ENCODE peak calls at places on chromosomes 3 and 15, in ten cellular contexts. P is NCI-H2227 treated with DMSO at 0.1 percent for 48 hours, G is PC-9, D is retina, K is esophagus muscularis mucosa, Y is endothelial cell of umbilical vein, N is amygdala, B is H54, R is IMR-90, A is SJSA1. W is an unnamed sample.

GRCh38 chr3:194130807-194131589 is 5.0 kb upstream of the HES1 start:
- DNase-seq in P (no peak), G (peak; percentile 82), D (peak; percentile 79), K (no peak), Y (no peak), N (no peak), B (no peak), R (no peak), A (no peak), W (no peak)

GRCh38 chr3:52490938-52491526 is 4.1 kb upstream of the STAB1 start:
- DNase-seq in P (no peak), G (no peak), D (no peak), K (no peak), Y (peak; percentile 91), N (no peak), B (no peak), R (peak; percentile 31), A (no peak), W (no peak)

GRCh38 chr15:41966414-41966812 is 5.9 kb downstream of the EHD4 start:
- DNase-seq in P (no peak), G (no peak), D (no peak), K (no peak), Y (no peak), N (no peak), B (no peak), R (no peak), A (no peak), W (no peak)

GRCh38 chr15:78302579-78302978 is 3.2 kb upstream of the SKIC8 start:
- DNase-seq in P (no peak), G (no peak), D (no peak), K (no peak), Y (no peak), N (no peak), B (no peak), R (peak; percentile 85), A (peak; percentile 38), W (no peak)

GRCh38 chr3:9071982-9072666 is 108.9 kb upstream of the RAD18 start:
- DNase-seq in P (no peak), G (no peak), D (no peak), K (no peak), Y (no peak), N (no peak), B (no peak), R (no peak), A (no peak), W (no peak)

GRCh38 chr3:149336925-149337324 is 3.5 kb upstream of the TM4SF18 start:
- DNase-seq in P (no peak), G (no peak), D (no peak), K (no peak), Y (no peak), N (no peak), B (no peak), R (no peak), A (no peak), W (no peak)

GRCh38 chr3:138657508-138657907 is 48.9 kb downstream of the FAIM start:
- DNase-seq in P (no peak), G (no peak), D (no peak), K (no peak), Y (no peak), N (no peak), B (no peak), R (no peak), A (no peak), W (no peak)

GRCh38 chr15:50252556-50252955 is 13.0 kb downstream of the HDC start:
- DNase-seq in P (no peak), G (no peak), D (no peak), K (peak; percentile 82), Y (no peak), N (no peak), B (no peak), R (no peak), A (no peak), W (no peak)

GRCh38 chr3:141941093-141941492 is 64.7 kb downstream of the ATP1B3 start:
- DNase-seq in P (no peak), G (peak; percentile 46), D (no peak), K (no peak), Y (peak; percentile 24), N (no peak), B (no peak), R (no peak), A (no peak), W (no peak)

GRCh38 chr3:44114142-44114541 is 127.5 kb upstream of the TOPAZ1 start:
- DNase-seq in P (no peak), G (no peak), D (peak; percentile 58), K (no peak), Y (peak; percentile 34), N (no peak), B (peak; percentile 26), R (peak; percentile 3), A (no peak), W (no peak)

GRCh38 chr15:64072812-64073211 is 20.8 kb downstream of the CIAO2A start:
- DNase-seq in P (no peak), G (no peak), D (no peak), K (no peak), Y (peak; percentile 60), N (no peak), B (no peak), R (no peak), A (no peak), W (no peak)

GRCh38 chr3:73687081-73688004 is 62.6 kb upstream of the PDZRN3 start:
- DNase-seq in P (no peak), G (no peak), D (no peak), K (no peak), Y (no peak), N (no peak), B (no peak), R (peak; percentile 71), A (no peak), W (no peak)

GRCh38 chr3:11716576-11717250 is 73.0 kb upstream of the VGLL4 start:
- DNase-seq in P (no peak), G (no peak), D (no peak), K (no peak), Y (peak; percentile 10), N (no peak), B (no peak), R (no peak), A (peak; percentile 4), W (no peak)

GRCh38 chr3:136932518-136932917 is 25.3 kb upstream of the IL20RB start:
- DNase-seq in P (no peak), G (no peak), D (no peak), K (no peak), Y (peak; percentile 53), N (no peak), B (no peak), R (peak; percentile 62), A (no peak), W (no peak)

GRCh38 chr3:69294014-69294771 is 91.7 kb downstream of the FRMD4B start:
- DNase-seq in P (no peak), G (peak; percentile 33), D (no peak), K (no peak), Y (no peak), N (no peak), B (peak; percentile 22), R (no peak), A (peak; percentile 14), W (no peak)

GRCh38 chr3:175336406-175337133 is 477.4 kb downstream of the NAALADL2 start:
- DNase-seq in P (no peak), G (no peak), D (no peak), K (no peak), Y (no peak), N (no peak), B (no peak), R (no peak), A (no peak), W (no peak)

GRCh38 chr3:76044601-76045600 is 259.6 kb upstream of the ZNF717 start:
- DNase-seq in P (no peak), G (peak; percentile 3), D (peak; percentile 30), K (no peak), Y (no peak), N (no peak), B (no peak), R (peak; percentile 44), A (peak; percentile 2), W (no peak)

GRCh38 chr3:171829841-171830559 is 13.1 kb upstream of the TMEM212 start:
- DNase-seq in P (peak; percentile 32), G (peak; percentile 77), D (peak; percentile 65), K (no peak), Y (peak; percentile 96), N (peak; percentile 20), B (peak; percentile 31), R (peak; percentile 85), A (peak; percentile 58), W (no peak)

GRCh38 chr3:152389316-152389934 is 120.7 kb downstream of the MBNL1 start:
- DNase-seq in P (no peak), G (no peak), D (no peak), K (no peak), Y (no peak), N (no peak), B (no peak), R (no peak), A (no peak), W (no peak)

GRCh38 chr3:11950576-11950975 is 53.6 kb upstream of the SYN2 start:
- DNase-seq in P (no peak), G (no peak), D (no peak), K (no peak), Y (no peak), N (no peak), B (no peak), R (no peak), A (no peak), W (no peak)

GRCh38 chr3:126553284-126553811 is 5.4 kb downstream of the C3orf22 start:
- DNase-seq in P (no peak), G (no peak), D (peak; percentile 1), K (peak; percentile 81), Y (no peak), N (no peak), B (no peak), R (no peak), A (no peak), W (no peak)

GRCh38 chr3:172512363-172512762 is 10.9 kb downstream of the TNFSF10 start:
- DNase-seq in P (no peak), G (no peak), D (no peak), K (no peak), Y (peak; percentile 56), N (no peak), B (no peak), R (no peak), A (peak; percentile 19), W (no peak)

GRCh38 chr3:187997490-187997889 is 156.5 kb upstream of the LPP start:
- DNase-seq in P (no peak), G (no peak), D (no peak), K (no peak), Y (no peak), N (no peak), B (no peak), R (peak; percentile 62), A (no peak), W (no peak)

GRCh38 chr3:52683611-52684010 is 2.1 kb downstream of the PBRM1 start:
- DNase-seq in P (no peak), G (no peak), D (no peak), K (no peak), Y (no peak), N (no peak), B (no peak), R (no peak), A (no peak), W (no peak)

GRCh38 chr3:62939707-62940106 is 64.5 kb upstream of the CADPS start:
- DNase-seq in P (no peak), G (no peak), D (no peak), K (no peak), Y (no peak), N (no peak), B (no peak), R (no peak), A (no peak), W (no peak)

GRCh38 chr3:62109534-62109933 is 263.8 kb downstream of the FEZF2 start:
- DNase-seq in P (no peak), G (peak; percentile 14), D (no peak), K (no peak), Y (no peak), N (no peak), B (peak; percentile 59), R (peak; percentile 96), A (peak; percentile 3), W (no peak)

GRCh38 chr15:96421211-96421610 is 90.7 kb downstream of the NR2F2 start:
- DNase-seq in P (no peak), G (no peak), D (no peak), K (no peak), Y (no peak), N (no peak), B (no peak), R (peak; percentile 61), A (no peak), W (no peak)

GRCh38 chr15:58543664-58544335 is 112.0 kb downstream of the LIPC start:
- DNase-seq in P (no peak), G (no peak), D (no peak), K (no peak), Y (no peak), N (no peak), B (no peak), R (no peak), A (no peak), W (no peak)

W was measured in H1.